ENCODE peak calls at places on chromosomes 11 and 22, in nine cellular contexts. I is endothelial cell, Y is brain microvascular endothelial cell, U is Calu3, Q is cardiac muscle cell, Z is choroid plexus epithelial cell, R is nephron progenitor cell, A is dorsolateral prefrontal cortex, H is fibroblast of pulmonary artery. E is an unnamed sample.

GRCh38 chr11:62791501-62792192 is at the start of gene TMEM223:
- DNase-seq in I (peak), Y (peak), U (peak), Q (peak), Z (peak), R (peak), A (peak), H (peak), E (peak)

GRCh38 chr11:16793009-16793408 is 54.6 kb downstream of the C11orf58 start:
- DNase-seq in I (no peak), Y (no peak), U (no peak), Q (no peak), Z (no peak), R (no peak), A (no peak), H (no peak), E (no peak)

GRCh38 chr11:2265396-2265795 is 5.0 kb downstream of the ASCL2 start:
- DNase-seq in I (no peak), Y (no peak), U (no peak), Q (no peak), Z (no peak), R (no peak), A (no peak), H (no peak), E (no peak)

GRCh38 chr11:72577271-72577681 is 96.9 kb downstream of the PDE2A start:
- DNase-seq in I (no peak), Y (no peak), U (no peak), Q (no peak), Z (no peak), R (no peak), A (peak), H (no peak), E (no peak)

GRCh38 chr11:2574553-2575535 is 125.0 kb downstream of the KCNQ1OT1 start:
- DNase-seq in I (no peak), Y (no peak), U (no peak), Q (peak), Z (peak), R (no peak), A (peak), H (no peak), E (no peak)

GRCh38 chr22:49150801-49151221 is 676.9 kb downstream of the BRD1 start:
- DNase-seq in I (no peak), Y (no peak), U (no peak), Q (no peak), Z (no peak), R (peak), A (no peak), H (no peak), E (no peak)

GRCh38 chr22:30424471-30425326 is 869 bp upstream of the MTFP1 start:
- DNase-seq in I (no peak), Y (peak), U (peak), Q (no peak), Z (no peak), R (no peak), A (no peak), H (no peak), E (no peak)

GRCh38 chr11:110524227-110524626 is 94.5 kb downstream of the FDX1 start:
- DNase-seq in I (no peak), Y (peak), U (no peak), Q (peak), Z (peak), R (no peak), A (no peak), H (peak), E (no peak)

GRCh38 chr11:62127426-62127825 is 3.6 kb downstream of the INCENP start:
- DNase-seq in I (no peak), Y (no peak), U (no peak), Q (no peak), Z (no peak), R (no peak), A (no peak), H (no peak), E (no peak)

GRCh38 chr11:71454470-71455113 is 1.6 kb downstream of the NADSYN1 start:
- DNase-seq in I (no peak), Y (no peak), U (peak), Q (no peak), Z (no peak), R (no peak), A (no peak), H (no peak), E (no peak)

GRCh38 chr11:36455658-36456111 is 54.4 kb downstream of the TRAF6 start:
- DNase-seq in I (no peak), Y (peak), U (peak), Q (peak), Z (peak), R (peak), A (no peak), H (peak), E (no peak)

GRCh38 chr11:2445107-2445947 is 519 bp downstream of the KCNQ1 start:
- DNase-seq in I (no peak), Y (no peak), U (no peak), Q (no peak), Z (no peak), R (peak), A (no peak), H (no peak), E (no peak)

GRCh38 chr11:61683116-61683515 is 2.9 kb downstream of the DAGLA start:
- DNase-seq in I (no peak), Y (no peak), U (no peak), Q (no peak), Z (no peak), R (no peak), A (no peak), H (no peak), E (no peak)

GRCh38 chr11:35864131-35864530 is 79.7 kb upstream of the LDLRAD3 start:
- DNase-seq in I (no peak), Y (no peak), U (no peak), Q (no peak), Z (no peak), R (no peak), A (no peak), H (no peak), E (no peak)

GRCh38 chr11:20207781-20208621 is 47.7 kb upstream of the DBX1 start:
- DNase-seq in I (peak), Y (no peak), U (no peak), Q (peak), Z (no peak), R (peak), A (no peak), H (no peak), E (no peak)

GRCh38 chr22:27873476-27873875 is 45.6 kb downstream of the PITPNB start:
- DNase-seq in I (no peak), Y (no peak), U (no peak), Q (peak), Z (no peak), R (no peak), A (no peak), H (no peak), E (no peak)

GRCh38 chr11:3786781-3787428 is 10.4 kb downstream of the NUP98 start:
- DNase-seq in I (no peak), Y (no peak), U (no peak), Q (no peak), Z (no peak), R (no peak), A (no peak), H (peak), E (no peak)

GRCh38 chr22:24090581-24090980 is 79.5 kb downstream of the CABIN1 start:
- DNase-seq in I (no peak), Y (no peak), U (no peak), Q (no peak), Z (peak), R (no peak), A (no peak), H (no peak), E (no peak)

GRCh38 chr11:10502770-10503169 is 38.2 kb downstream of the RNF141 start:
- DNase-seq in I (no peak), Y (no peak), U (no peak), Q (no peak), Z (no peak), R (no peak), A (no peak), H (no peak), E (no peak)

GRCh38 chr11:36147491-36147890 is 141.7 kb downstream of the COMMD9 start:
- DNase-seq in I (no peak), Y (no peak), U (no peak), Q (no peak), Z (peak), R (no peak), A (no peak), H (no peak), E (no peak)

GRCh38 chr22:17064498-17065100 is 20.2 kb upstream of the IL17RA start:
- DNase-seq in I (no peak), Y (no peak), U (no peak), Q (no peak), Z (no peak), R (no peak), A (no peak), H (peak), E (no peak)

GRCh38 chr22:40466976-40467375 is 96.6 kb downstream of the SGSM3 start:
- DNase-seq in I (no peak), Y (no peak), U (no peak), Q (no peak), Z (no peak), R (no peak), A (no peak), H (no peak), E (no peak)

GRCh38 chr11:16086229-16086628 is 270.1 kb downstream of the SOX6 start:
- DNase-seq in I (no peak), Y (no peak), U (no peak), Q (no peak), Z (no peak), R (peak), A (no peak), H (no peak), E (no peak)

GRCh38 chr11:36478700-36479329 is 31.3 kb downstream of the TRAF6 start:
- DNase-seq in I (peak), Y (peak), U (peak), Q (peak), Z (peak), R (peak), A (no peak), H (peak), E (no peak)

GRCh38 chr22:41286639-41287091 is 678 bp upstream of the RANGAP1 start:
- DNase-seq in I (peak), Y (peak), U (peak), Q (peak), Z (no peak), R (peak), A (no peak), H (peak), E (no peak)

GRCh38 chr11:122229078-122229477 is 113.1 kb upstream of the BLID start:
- DNase-seq in I (no peak), Y (no peak), U (no peak), Q (no peak), Z (peak), R (no peak), A (no peak), H (no peak), E (no peak)

GRCh38 chr11:119295178-119295577 is 21.8 kb downstream of the MCAM start:
- DNase-seq in I (no peak), Y (no peak), U (no peak), Q (peak), Z (no peak), R (no peak), A (no peak), H (peak), E (no peak)
- TF ChIP-seq CTCF in I (no peak), Y (peak), U (no peak), Q (no peak), Z (peak), R (no peak), A (no peak), H (peak), E (no peak)

DNA sequence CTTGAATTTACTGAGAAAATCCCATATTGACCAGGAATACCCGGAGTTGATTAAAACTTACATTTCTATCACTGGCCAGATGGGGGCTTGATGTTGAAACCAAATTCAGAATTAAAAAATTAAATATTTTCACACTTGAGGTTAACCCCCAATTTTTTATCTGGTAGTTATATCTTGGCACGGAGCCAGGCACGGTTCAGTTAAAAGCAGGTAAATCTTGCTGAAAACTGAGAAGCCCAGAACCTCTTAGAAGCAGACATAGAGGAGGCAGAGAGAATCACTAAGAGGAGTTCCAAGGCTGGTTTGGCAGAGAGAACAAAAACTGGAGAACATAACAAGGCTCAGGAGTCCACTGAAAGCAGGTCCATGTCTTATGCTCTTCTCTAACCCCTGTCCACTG is 77.7 kb downstream of the USP35 start:
- DNase-seq in I (no peak), Y (no peak), U (no peak), Q (no peak), Z (no peak), R (no peak), A (no peak), H (no peak), E (no peak)
- TF ChIP-seq CTCF in I (no peak), Y (no peak), U (no peak), Q (no peak), Z (no peak), R (no peak), A (no peak), H (no peak), E (no peak)

GRCh38 chr11:44314733-44315132 is 4.8 kb upstream of the ALX4 start:
- DNase-seq in I (no peak), Y (no peak), U (no peak), Q (no peak), Z (no peak), R (no peak), A (no peak), H (no peak), E (no peak)

GRCh38 chr11:44315947-44316387 is 6.0 kb upstream of the ALX4 start:
- DNase-seq in I (no peak), Y (peak), U (no peak), Q (peak), Z (no peak), R (peak), A (no peak), H (no peak), E (no peak)

GRCh38 chr11:44318369-44318768 is 8.4 kb upstream of the ALX4 start:
- DNase-seq in I (no peak), Y (no peak), U (no peak), Q (no peak), Z (no peak), R (no peak), A (no peak), H (no peak), E (no peak)

GRCh38 chr11:44319170-44319551 is 9.2 kb upstream of the ALX4 start:
- DNase-seq in I (no peak), Y (no peak), U (no peak), Q (no peak), Z (no peak), R (no peak), A (no peak), H (no peak), E (no peak)

DNA sequence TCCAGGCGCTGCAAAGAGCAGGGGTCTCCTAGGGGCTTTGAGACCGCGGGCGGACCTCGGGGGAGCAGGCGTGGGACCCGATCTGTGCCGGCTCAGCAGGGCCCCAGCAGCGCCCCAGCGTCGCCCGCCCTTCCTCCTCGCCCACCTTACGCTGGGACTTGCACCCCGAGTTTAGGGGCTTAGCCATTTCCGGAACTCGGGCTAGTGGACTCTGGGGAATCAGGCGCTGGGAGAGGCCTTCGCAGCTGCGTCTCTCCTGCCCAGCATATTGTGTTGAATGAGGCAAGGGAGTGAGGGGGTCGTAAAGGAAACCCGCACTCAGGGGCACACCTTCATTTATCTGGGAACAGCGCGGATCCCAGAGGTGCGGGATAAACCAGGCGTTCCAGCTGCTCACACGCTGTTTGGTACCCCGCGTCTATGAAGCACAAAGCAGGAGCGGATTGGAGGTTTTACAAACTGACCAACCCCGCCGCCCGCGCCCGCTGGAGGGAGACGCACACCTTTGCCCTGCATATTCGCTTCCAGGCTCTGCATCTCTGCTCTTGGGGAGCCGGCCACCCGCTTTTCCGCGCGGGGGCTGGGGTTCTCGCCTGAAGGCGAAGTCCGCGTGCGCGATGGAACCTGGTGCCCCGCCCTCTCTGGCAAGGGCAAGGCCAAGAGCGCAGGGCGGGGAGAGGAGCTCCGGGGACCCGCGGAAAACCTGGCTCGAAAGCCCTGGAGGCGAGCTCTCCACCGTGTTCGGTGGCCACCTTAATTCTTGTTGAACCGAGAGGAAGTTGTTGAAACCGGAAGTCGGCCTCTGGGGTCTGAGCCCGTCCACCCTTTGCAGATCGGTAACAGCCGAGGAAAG is 6.7 kb upstream of the ALX4 start:
- DNase-seq in I (no peak), Y (no peak), U (no peak), Q (no peak), Z (no peak), R (peak), A (no peak), H (no peak), E (no peak)
- TF ChIP-seq CTCF in I (no peak), Y (no peak), U (no peak), Q (peak), Z (no peak), R (no peak), A (no peak), H (no peak), E (no peak)

GRCh38 chr22:26502688-26503561 is 9.3 kb downstream of the TFIP11 start:
- DNase-seq in I (peak), Y (peak), U (peak), Q (peak), Z (peak), R (peak), A (no peak), H (peak), E (no peak)
- TF ChIP-seq CTCF in I (no peak), Y (peak), U (peak), Q (peak), Z (peak), R (peak), A (peak), H (peak), E (peak)

GRCh38 chr11:116173506-116173905 is 599.3 kb downstream of the BUD13 start:
- DNase-seq in I (peak), Y (no peak), U (no peak), Q (no peak), Z (no peak), R (no peak), A (no peak), H (no peak), E (no peak)

GRCh38 chr11:116173946-116174911 is 598.6 kb downstream of the BUD13 start:
- DNase-seq in I (peak), Y (no peak), U (no peak), Q (no peak), Z (no peak), R (peak), A (no peak), H (no peak), E (no peak)

GRCh38 chr11:116177521-116178220 is 595.1 kb downstream of the BUD13 start:
- DNase-seq in I (no peak), Y (no peak), U (no peak), Q (no peak), Z (no peak), R (no peak), A (no peak), H (no peak), E (no peak)

GRCh38 chr11:116176484-116177005 is 596.2 kb downstream of the BUD13 start:
- DNase-seq in I (no peak), Y (no peak), U (no peak), Q (no peak), Z (no peak), R (no peak), A (no peak), H (no peak), E (no peak)

DNA sequence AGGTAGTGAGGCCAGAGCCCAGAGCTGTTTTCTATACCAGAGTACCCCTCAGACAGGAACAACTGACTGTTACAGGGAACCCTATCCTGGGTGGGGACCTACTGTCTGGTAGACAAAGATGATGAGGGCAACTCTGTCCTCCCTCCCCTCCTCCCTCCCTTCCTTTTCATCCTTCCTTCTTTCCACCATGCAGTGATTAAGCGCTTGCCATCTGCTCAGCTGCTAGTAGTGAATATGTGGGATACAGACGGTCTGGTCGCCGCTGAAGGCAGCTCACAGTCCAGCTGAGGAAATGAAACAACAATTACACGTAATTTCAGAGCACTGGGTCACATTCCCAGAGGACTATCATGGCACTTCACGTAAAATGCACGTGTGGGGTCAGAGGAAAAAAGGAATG is 597.1 kb downstream of the BUD13 start:
- DNase-seq in I (no peak), Y (no peak), U (no peak), Q (no peak), Z (no peak), R (no peak), A (no peak), H (no peak), E (no peak)
- TF ChIP-seq CTCF in I (no peak), Y (no peak), U (no peak), Q (no peak), Z (no peak), R (no peak), A (no peak), H (no peak), E (no peak)

DNA sequence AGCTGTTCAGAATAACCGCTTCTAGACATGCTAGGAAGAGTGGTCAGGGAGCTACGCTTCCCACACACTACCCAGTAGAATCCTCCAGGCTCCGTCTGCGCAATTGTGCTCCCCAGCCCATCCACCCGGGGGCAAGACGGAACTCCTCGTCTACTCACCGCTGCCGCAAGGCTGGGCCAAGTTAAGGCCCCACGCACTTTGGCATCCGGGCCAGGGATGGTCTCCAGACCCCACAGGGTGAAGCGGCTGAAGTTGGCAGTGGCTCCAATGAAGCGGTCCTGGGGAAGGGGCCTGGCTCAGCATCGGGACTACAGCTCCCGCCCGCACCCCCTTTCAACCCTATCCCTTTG is 736 bp downstream of the RNASEH2C start:
- DNase-seq in I (peak), Y (peak), U (no peak), Q (peak), Z (peak), R (no peak), A (peak), H (peak), E (no peak)
- TF ChIP-seq CTCF in I (no peak), Y (peak), U (no peak), Q (no peak), Z (peak), R (no peak), A (no peak), H (peak), E (no peak)

GRCh38 chr11:47125083-47125482 is 51.6 kb downstream of the ARFGAP2 start:
- DNase-seq in I (no peak), Y (no peak), U (no peak), Q (no peak), Z (no peak), R (no peak), A (no peak), H (no peak), E (no peak)
- TF ChIP-seq CTCF in I (no peak), Y (no peak), U (no peak), Q (no peak), Z (no peak), R (no peak), A (no peak), H (no peak), E (no peak)

GRCh38 chr11:64801591-64802369 is 1.2 kb downstream of the MAP4K2 start:
- DNase-seq in I (peak), Y (no peak), U (no peak), Q (no peak), Z (no peak), R (no peak), A (no peak), H (no peak), E (no peak)

GRCh38 chr11:64804346-64805210 is 1.6 kb upstream of the MAP4K2 start:
- DNase-seq in I (no peak), Y (no peak), U (no peak), Q (no peak), Z (no peak), R (no peak), A (no peak), H (no peak), E (no peak)

GRCh38 chr11:64803846-64804345 is 882 bp upstream of the MAP4K2 start:
- DNase-seq in I (no peak), Y (no peak), U (no peak), Q (no peak), Z (no peak), R (no peak), A (no peak), H (no peak), E (no peak)

GRCh38 chr11:64802370-64803162 is 448 bp downstream of the MAP4K2 start:
- DNase-seq in I (no peak), Y (no peak), U (no peak), Q (no peak), Z (no peak), R (no peak), A (no peak), H (no peak), E (no peak)

GRCh38 chr11:64803163-64803845 is at the start of gene MAP4K2:
- DNase-seq in I (peak), Y (peak), U (peak), Q (peak), Z (peak), R (peak), A (peak), H (peak), E (peak)
- TF ChIP-seq CTCF in I (no peak), Y (peak), U (peak), Q (peak), Z (no peak), R (no peak), A (peak), H (no peak), E (peak)